ENCODE peak calls at places on chromosomes 2 and 18, in seven cellular contexts. N is HTR-8/SVneo, Q is MCF 10A, V is HCT116, L is foreskin melanocyte, X is AG10803, E is NCI-H1436. A is an unnamed sample.

GRCh38 chr2:66683599-66683998 is 248.7 kb downstream of the MEIS1 start:
- DNase-seq in N (no peak), Q (no peak), V (no peak), L (no peak), X (no peak), E (no peak), A (no peak)

GRCh38 chr2:219215871-219216536 is 2.8 kb downstream of the ABCB6 start:
- DNase-seq in N (no peak), Q (no peak), V (no peak), L (no peak), X (no peak), E (no peak), A (no peak)

GRCh38 chr2:180739070-180739469 is 241.3 kb upstream of the UBE2E3 start:
- DNase-seq in N (no peak), Q (no peak), V (no peak), L (no peak), X (no peak), E (no peak), A (no peak)

GRCh38 chr2:132804045-132804444 is 134.0 kb upstream of the LYPD1 start:
- DNase-seq in N (peak), Q (peak), V (no peak), L (peak), X (peak), E (peak), A (peak)

GRCh38 chr2:134035605-134036370 is 218.1 kb upstream of the MGAT5 start:
- DNase-seq in N (no peak), Q (no peak), V (no peak), L (no peak), X (no peak), E (no peak), A (no peak)

GRCh38 chr2:233705911-233706506 is 6.7 kb upstream of the UGT1A5 start:
- DNase-seq in N (no peak), Q (peak), V (no peak), L (no peak), X (peak), E (no peak), A (peak)

GRCh38 chr2:174627216-174627615 is 29.6 kb upstream of the WIPF1 start:
- DNase-seq in N (no peak), Q (no peak), V (no peak), L (no peak), X (no peak), E (no peak), A (no peak)

GRCh38 chr2:127641846-127642510 is 4.0 kb upstream of the GPR17 start:
- DNase-seq in N (no peak), Q (no peak), V (no peak), L (no peak), X (no peak), E (no peak), A (no peak)

GRCh38 chr18:33660696-33661310 is 82.8 kb downstream of the ASXL3 start:
- DNase-seq in N (no peak), Q (no peak), V (no peak), L (no peak), X (no peak), E (no peak), A (no peak)

GRCh38 chr18:567119-567518 is 13.1 kb upstream of the CETN1 start:
- DNase-seq in N (no peak), Q (no peak), V (no peak), L (no peak), X (peak), E (no peak), A (peak)

GRCh38 chr18:59634096-59634495 is 63.1 kb downstream of the CCBE1 start:
- DNase-seq in N (no peak), Q (no peak), V (no peak), L (no peak), X (no peak), E (no peak), A (no peak)

GRCh38 chr18:47254341-47254939 is 3.0 kb upstream of the SKOR2 start:
- DNase-seq in N (peak), Q (peak), V (no peak), L (no peak), X (peak), E (no peak), A (peak)

GRCh38 chr2:158999458-158999857 is 31.0 kb downstream of the TANC1 start:
- DNase-seq in N (no peak), Q (no peak), V (no peak), L (peak), X (peak), E (no peak), A (peak)

GRCh38 chr2:44291281-44292248 is 16.3 kb downstream of the SLC3A1 start:
- DNase-seq in N (peak), Q (peak), V (peak), L (peak), X (peak), E (peak), A (peak)

GRCh38 chr2:230814616-230815015 is 50.1 kb upstream of the ITM2C start:
- DNase-seq in N (peak), Q (peak), V (no peak), L (no peak), X (peak), E (no peak), A (peak)

GRCh38 chr2:168639501-168639900 is 162.9 kb upstream of the NOSTRIN start:
- DNase-seq in N (no peak), Q (no peak), V (no peak), L (no peak), X (peak), E (no peak), A (peak)

GRCh38 chr2:46029332-46029811 is 267.8 kb upstream of the EPAS1 start:
- DNase-seq in N (no peak), Q (peak), V (no peak), L (no peak), X (peak), E (no peak), A (peak)

GRCh38 chr18:9868857-9869712 is 16.7 kb upstream of the TXNDC2 start:
- DNase-seq in N (no peak), Q (peak), V (no peak), L (no peak), X (no peak), E (no peak), A (no peak)

GRCh38 chr2:227376911-227377396 is 2.2 kb downstream of the TM4SF20 start:
- DNase-seq in N (no peak), Q (peak), V (no peak), L (peak), X (peak), E (no peak), A (peak)

GRCh38 chr2:75055820-75056675 is 97.6 kb downstream of the POLE4 start:
- DNase-seq in N (no peak), Q (no peak), V (no peak), L (no peak), X (peak), E (no peak), A (peak)

A was measured in adipocyte.